ENCODE peak calls at places on chromosomes 16 and 17, in nine cellular contexts. H is neural crest cell; U is NCI-H2029; G is HTR-8/SVneo; L is activated CD8-positive, alpha-beta memory T cell treated with anti-CD3 and anti-CD28 coated beads for 48 hours; S is NCI-H1417; O is PC-3; C is stimulated activated CD8-positive, alpha-beta memory T cell treated with anti-CD3 and anti-CD28 coated beads, Interleukin-4, amount 100 ng/mL, for 1 hour; M is Daoy. F is an unnamed sample.

GRCh38 chr16:48971571-48972071 is 310.0 kb downstream of the CBLN1 start:
- DNase-seq in M (peak), O (peak), H (no peak), U (no peak), G (peak), S (no peak), C (no peak), L (no peak), F (no peak)

GRCh38 chr17:50636145-50636803 is 1.6 kb downstream of the ABCC3 start:
- DNase-seq in C (no peak), S (no peak), M (no peak), U (no peak), G (no peak), O (no peak), L (no peak), H (no peak), F (no peak)

GRCh38 chr16:80602894-80603293 is 62.1 kb downstream of the DYNLRB2 start:
- DNase-seq in L (no peak), S (no peak), H (no peak), M (no peak), U (no peak), C (no peak), G (peak), O (peak), F (no peak)

GRCh38 chr17:68314916-68315535 is 23.7 kb downstream of the ARSG start:
- DNase-seq in U (no peak), H (no peak), L (no peak), S (no peak), G (no peak), C (no peak), O (peak), M (no peak), F (no peak)

GRCh38 chr17:37079065-37079708 is 130.4 kb downstream of the AATF start:
- DNase-seq in S (no peak), H (no peak), L (no peak), M (no peak), G (no peak), U (no peak), O (no peak), C (no peak), F (no peak)

GRCh38 chr17:69819316-69820087 is 255.5 kb upstream of the KCNJ16 start:
- DNase-seq in L (no peak), C (no peak), S (no peak), U (no peak), H (no peak), G (no peak), O (no peak), M (no peak), F (no peak)

GRCh38 chr16:58497468-58497867 is 2.5 kb upstream of the NDRG4 start:
- DNase-seq in C (no peak), O (no peak), L (no peak), H (no peak), G (no peak), U (no peak), M (no peak), S (no peak), F (no peak)

GRCh38 chr17:77435272-77436057 is 294.7 kb downstream of the SEC14L1 start:
- DNase-seq in U (no peak), L (no peak), M (no peak), C (no peak), O (no peak), H (no peak), G (no peak), S (no peak), F (no peak)

GRCh38 chr17:17401271-17401781 is 75.5 kb upstream of the MED9 start:
- DNase-seq in L (no peak), U (no peak), G (no peak), M (peak), O (peak), S (no peak), C (no peak), H (no peak), F (no peak)

GRCh38 chr17:5031365-5032082 is 3.7 kb downstream of the SLC52A1 start:
- DNase-seq in G (peak), O (peak), U (peak), H (peak), S (peak), M (peak), C (peak), L (peak), F (peak)

GRCh38 chr17:74429604-74430384 is 2.1 kb upstream of the GPRC5C start:
- DNase-seq in U (peak), G (no peak), S (no peak), L (no peak), C (no peak), H (no peak), M (peak), O (peak), F (no peak)

GRCh38 chr17:73782641-73783381 is 138.6 kb upstream of the SDK2 start:
- DNase-seq in L (no peak), O (peak), S (no peak), M (peak), C (no peak), H (no peak), U (peak), G (no peak), F (no peak)

GRCh38 chr17:31085563-31085962 is 9.2 kb upstream of the NF1 start:
- DNase-seq in L (no peak), U (no peak), O (peak), S (no peak), C (no peak), G (no peak), M (no peak), H (no peak), F (no peak)

F was measured in naive B cell.